ENCODE peak calls at places on chromosomes 13 and 19, in nine cellular contexts. One of them, this sample, is unnamed.

GRCh38 chr13:35814573-35814972 is 316.6 kb downstream of the DCLK1 start:
- DNase-seq in prostate gland: no peak
- DNase-seq in aorta: no peak
- DNase-seq in caudate nucleus: no peak
- DNase-seq in CD8-positive, alpha-beta T cell: no peak
- DNase-seq in left ventricle myocardium inferior: no peak
- DNase-seq in brain microvascular endothelial cell: no peak
- DNase-seq in transverse colon: no peak
- DNase-seq in ovary: no peak
- DNase-seq in this sample: no peak

GRCh38 chr13:110552767-110553166 is 8.8 kb downstream of the RAB20 start:
- DNase-seq in CD8-positive, alpha-beta T cell: no peak
- DNase-seq in transverse colon: no peak
- DNase-seq in ovary: no peak
- DNase-seq in prostate gland: no peak
- DNase-seq in aorta: no peak
- DNase-seq in caudate nucleus: no peak
- DNase-seq in brain microvascular endothelial cell: no peak
- DNase-seq in left ventricle myocardium inferior: no peak
- DNase-seq in this sample: no peak

GRCh38 chr13:78636493-78636892 is 22.5 kb downstream of the OBI1 start:
- DNase-seq in prostate gland: no peak
- DNase-seq in brain microvascular endothelial cell: no peak
- DNase-seq in CD8-positive, alpha-beta T cell: no peak
- DNase-seq in caudate nucleus: no peak
- DNase-seq in ovary: no peak
- DNase-seq in left ventricle myocardium inferior: no peak
- DNase-seq in transverse colon: no peak
- DNase-seq in aorta: no peak
- DNase-seq in this sample: no peak

GRCh38 chr13:98411617-98412310 is 165.1 kb downstream of the STK24 start:
- DNase-seq in brain microvascular endothelial cell: no peak
- DNase-seq in aorta: peak
- DNase-seq in caudate nucleus: no peak
- DNase-seq in left ventricle myocardium inferior: peak
- DNase-seq in ovary: no peak
- DNase-seq in CD8-positive, alpha-beta T cell: no peak
- DNase-seq in transverse colon: peak
- DNase-seq in prostate gland: no peak
- DNase-seq in this sample: no peak

GRCh38 chr13:49444517-49445395 is 682 bp downstream of the SETDB2 start:
- DNase-seq in aorta: no peak
- DNase-seq in caudate nucleus: no peak
- DNase-seq in CD8-positive, alpha-beta T cell: peak
- DNase-seq in transverse colon: peak
- DNase-seq in prostate gland: peak
- DNase-seq in brain microvascular endothelial cell: no peak
- DNase-seq in ovary: no peak
- DNase-seq in left ventricle myocardium inferior: no peak
- DNase-seq in this sample: peak

GRCh38 chr13:78998736-78999135 is 339.8 kb upstream of the OBI1 start:
- DNase-seq in prostate gland: no peak
- DNase-seq in caudate nucleus: no peak
- DNase-seq in left ventricle myocardium inferior: no peak
- DNase-seq in transverse colon: no peak
- DNase-seq in brain microvascular endothelial cell: no peak
- DNase-seq in CD8-positive, alpha-beta T cell: no peak
- DNase-seq in aorta: no peak
- DNase-seq in ovary: no peak
- DNase-seq in this sample: no peak

GRCh38 chr13:30235206-30235605 is 72.1 kb downstream of the KATNAL1 start:
- DNase-seq in prostate gland: no peak
- DNase-seq in ovary: no peak
- DNase-seq in transverse colon: no peak
- DNase-seq in brain microvascular endothelial cell: no peak
- DNase-seq in caudate nucleus: no peak
- DNase-seq in CD8-positive, alpha-beta T cell: no peak
- DNase-seq in left ventricle myocardium inferior: no peak
- DNase-seq in aorta: no peak
- DNase-seq in this sample: no peak

GRCh38 chr13:46804391-46804815 is 7.4 kb upstream of the ESD start:
- DNase-seq in CD8-positive, alpha-beta T cell: no peak
- DNase-seq in prostate gland: no peak
- DNase-seq in brain microvascular endothelial cell: peak
- DNase-seq in ovary: no peak
- DNase-seq in aorta: no peak
- DNase-seq in left ventricle myocardium inferior: no peak
- DNase-seq in transverse colon: no peak
- DNase-seq in caudate nucleus: no peak
- DNase-seq in this sample: no peak

GRCh38 chr19:58356236-58356970 is 3.1 kb upstream of the A1BG start:
- DNase-seq in prostate gland: no peak
- DNase-seq in brain microvascular endothelial cell: no peak
- DNase-seq in ovary: no peak
- DNase-seq in CD8-positive, alpha-beta T cell: peak
- DNase-seq in caudate nucleus: no peak
- DNase-seq in transverse colon: no peak
- DNase-seq in left ventricle myocardium inferior: no peak
- DNase-seq in aorta: no peak
- DNase-seq in this sample: no peak

GRCh38 chr19:1088419-1089066 is 6.6 kb downstream of the POLR2E start:
- DNase-seq in left ventricle myocardium inferior: no peak
- DNase-seq in transverse colon: no peak
- DNase-seq in caudate nucleus: no peak
- DNase-seq in prostate gland: no peak
- DNase-seq in ovary: no peak
- DNase-seq in CD8-positive, alpha-beta T cell: no peak
- DNase-seq in brain microvascular endothelial cell: no peak
- DNase-seq in aorta: peak
- DNase-seq in this sample: no peak

GRCh38 chr13:110302154-110302553 is 4.8 kb downstream of the COL4A1 start:
- DNase-seq in transverse colon: no peak
- DNase-seq in ovary: no peak
- DNase-seq in CD8-positive, alpha-beta T cell: no peak
- DNase-seq in caudate nucleus: no peak
- DNase-seq in brain microvascular endothelial cell: no peak
- DNase-seq in aorta: no peak
- DNase-seq in prostate gland: no peak
- DNase-seq in left ventricle myocardium inferior: no peak
- DNase-seq in this sample: no peak

GRCh38 chr13:44051405-44051804 is 171.7 kb downstream of the LACC1 start:
- DNase-seq in brain microvascular endothelial cell: no peak
- DNase-seq in prostate gland: peak
- DNase-seq in transverse colon: no peak
- DNase-seq in CD8-positive, alpha-beta T cell: no peak
- DNase-seq in aorta: no peak
- DNase-seq in left ventricle myocardium inferior: no peak
- DNase-seq in caudate nucleus: no peak
- DNase-seq in ovary: no peak
- DNase-seq in this sample: no peak

GRCh38 chr13:50712882-50713281 is 130.6 kb downstream of the DLEU7 start:
- DNase-seq in aorta: no peak
- DNase-seq in caudate nucleus: no peak
- DNase-seq in CD8-positive, alpha-beta T cell: no peak
- DNase-seq in ovary: no peak
- DNase-seq in transverse colon: no peak
- DNase-seq in brain microvascular endothelial cell: no peak
- DNase-seq in left ventricle myocardium inferior: no peak
- DNase-seq in prostate gland: no peak
- DNase-seq in this sample: no peak

GRCh38 chr19:13011653-13012389 is 16.5 kb downstream of the NFIX start:
- DNase-seq in ovary: peak
- DNase-seq in aorta: no peak
- DNase-seq in CD8-positive, alpha-beta T cell: no peak
- DNase-seq in caudate nucleus: no peak
- DNase-seq in prostate gland: no peak
- DNase-seq in transverse colon: no peak
- DNase-seq in left ventricle myocardium inferior: no peak
- DNase-seq in brain microvascular endothelial cell: no peak
- DNase-seq in this sample: no peak
- H3K27ac ChIP-seq in ovary: peak
- H3K27ac ChIP-seq in aorta: peak
- H3K27ac ChIP-seq in CD8-positive, alpha-beta T cell: no peak
- H3K27ac ChIP-seq in caudate nucleus: no peak
- H3K27ac ChIP-seq in prostate gland: peak
- H3K27ac ChIP-seq in transverse colon: peak
- H3K27ac ChIP-seq in left ventricle myocardium inferior: peak
- H3K27ac ChIP-seq in brain microvascular endothelial cell: no peak
- H3K27ac ChIP-seq in this sample: no peak

GRCh38 chr19:18520848-18521691 is 800 bp downstream of the ELL start:
- DNase-seq in aorta: peak
- DNase-seq in ovary: peak
- DNase-seq in prostate gland: no peak
- DNase-seq in left ventricle myocardium inferior: peak
- DNase-seq in CD8-positive, alpha-beta T cell: peak
- DNase-seq in caudate nucleus: no peak
- DNase-seq in transverse colon: peak
- DNase-seq in brain microvascular endothelial cell: no peak
- DNase-seq in this sample: no peak

GRCh38 chr19:18515959-18516358 is 5.9 kb downstream of the ELL start:
- DNase-seq in ovary: no peak
- DNase-seq in CD8-positive, alpha-beta T cell: no peak
- DNase-seq in transverse colon: no peak
- DNase-seq in left ventricle myocardium inferior: no peak
- DNase-seq in prostate gland: no peak
- DNase-seq in caudate nucleus: no peak
- DNase-seq in brain microvascular endothelial cell: no peak
- DNase-seq in aorta: no peak
- DNase-seq in this sample: no peak

GRCh38 chr19:18519962-18520847 is 1.7 kb downstream of the ELL start:
- DNase-seq in transverse colon: peak
- DNase-seq in CD8-positive, alpha-beta T cell: peak
- DNase-seq in aorta: peak
- DNase-seq in ovary: peak
- DNase-seq in left ventricle myocardium inferior: peak
- DNase-seq in brain microvascular endothelial cell: peak
- DNase-seq in caudate nucleus: no peak
- DNase-seq in prostate gland: peak
- DNase-seq in this sample: peak

GRCh38 chr19:18517606-18518005 is 4.3 kb downstream of the ELL start:
- DNase-seq in prostate gland: no peak
- DNase-seq in left ventricle myocardium inferior: no peak
- DNase-seq in brain microvascular endothelial cell: no peak
- DNase-seq in caudate nucleus: no peak
- DNase-seq in ovary: no peak
- DNase-seq in CD8-positive, alpha-beta T cell: no peak
- DNase-seq in transverse colon: no peak
- DNase-seq in aorta: no peak
- DNase-seq in this sample: no peak

GRCh38 chr19:18518639-18519038 is 3.2 kb downstream of the ELL start:
- DNase-seq in prostate gland: no peak
- DNase-seq in brain microvascular endothelial cell: no peak
- DNase-seq in caudate nucleus: no peak
- DNase-seq in aorta: no peak
- DNase-seq in ovary: no peak
- DNase-seq in transverse colon: no peak
- DNase-seq in CD8-positive, alpha-beta T cell: no peak
- DNase-seq in left ventricle myocardium inferior: no peak
- DNase-seq in this sample: no peak
- H3K27ac ChIP-seq in prostate gland: no peak
- H3K27ac ChIP-seq in brain microvascular endothelial cell: no peak
- H3K27ac ChIP-seq in caudate nucleus: no peak
- H3K27ac ChIP-seq in aorta: no peak
- H3K27ac ChIP-seq in ovary: no peak
- H3K27ac ChIP-seq in transverse colon: peak
- H3K27ac ChIP-seq in CD8-positive, alpha-beta T cell: no peak
- H3K27ac ChIP-seq in left ventricle myocardium inferior: no peak
- H3K27ac ChIP-seq in this sample: no peak

GRCh38 chr13:69657676-69658075 is 449.9 kb upstream of the ATXN8OS start:
- DNase-seq in aorta: no peak
- DNase-seq in transverse colon: no peak
- DNase-seq in CD8-positive, alpha-beta T cell: no peak
- DNase-seq in left ventricle myocardium inferior: no peak
- DNase-seq in caudate nucleus: no peak
- DNase-seq in prostate gland: no peak
- DNase-seq in ovary: no peak
- DNase-seq in brain microvascular endothelial cell: no peak
- DNase-seq in this sample: no peak

GRCh38 chr13:69660155-69660554 is 447.5 kb upstream of the ATXN8OS start:
- DNase-seq in caudate nucleus: no peak
- DNase-seq in ovary: no peak
- DNase-seq in brain microvascular endothelial cell: no peak
- DNase-seq in prostate gland: no peak
- DNase-seq in left ventricle myocardium inferior: no peak
- DNase-seq in CD8-positive, alpha-beta T cell: no peak
- DNase-seq in aorta: no peak
- DNase-seq in transverse colon: no peak
- DNase-seq in this sample: no peak

GRCh38 chr13:69654392-69654791 is 453.2 kb upstream of the ATXN8OS start:
- DNase-seq in left ventricle myocardium inferior: no peak
- DNase-seq in caudate nucleus: no peak
- DNase-seq in prostate gland: no peak
- DNase-seq in brain microvascular endothelial cell: no peak
- DNase-seq in ovary: no peak
- DNase-seq in transverse colon: no peak
- DNase-seq in aorta: no peak
- DNase-seq in CD8-positive, alpha-beta T cell: no peak
- DNase-seq in this sample: no peak
- H3K27ac ChIP-seq in left ventricle myocardium inferior: no peak
- H3K27ac ChIP-seq in caudate nucleus: no peak
- H3K27ac ChIP-seq in prostate gland: no peak
- H3K27ac ChIP-seq in brain microvascular endothelial cell: no peak
- H3K27ac ChIP-seq in ovary: no peak
- H3K27ac ChIP-seq in transverse colon: no peak
- H3K27ac ChIP-seq in aorta: no peak
- H3K27ac ChIP-seq in CD8-positive, alpha-beta T cell: no peak
- H3K27ac ChIP-seq in this sample: no peak

GRCh38 chr13:62360609-62361008 is 945.0 kb upstream of the PCDH20 start:
- DNase-seq in CD8-positive, alpha-beta T cell: no peak
- DNase-seq in left ventricle myocardium inferior: no peak
- DNase-seq in caudate nucleus: no peak
- DNase-seq in ovary: no peak
- DNase-seq in aorta: no peak
- DNase-seq in transverse colon: no peak
- DNase-seq in prostate gland: no peak
- DNase-seq in brain microvascular endothelial cell: no peak
- DNase-seq in this sample: no peak

GRCh38 chr13:62358646-62358932 is 942.9 kb upstream of the PCDH20 start:
- DNase-seq in prostate gland: no peak
- DNase-seq in transverse colon: no peak
- DNase-seq in ovary: no peak
- DNase-seq in brain microvascular endothelial cell: no peak
- DNase-seq in CD8-positive, alpha-beta T cell: no peak
- DNase-seq in caudate nucleus: no peak
- DNase-seq in aorta: no peak
- DNase-seq in left ventricle myocardium inferior: no peak
- DNase-seq in this sample: no peak

GRCh38 chr13:62357887-62358645 is 942.4 kb upstream of the PCDH20 start:
- DNase-seq in transverse colon: no peak
- DNase-seq in CD8-positive, alpha-beta T cell: no peak
- DNase-seq in caudate nucleus: no peak
- DNase-seq in brain microvascular endothelial cell: peak
- DNase-seq in prostate gland: no peak
- DNase-seq in left ventricle myocardium inferior: no peak
- DNase-seq in aorta: no peak
- DNase-seq in ovary: no peak
- DNase-seq in this sample: no peak

DNA sequence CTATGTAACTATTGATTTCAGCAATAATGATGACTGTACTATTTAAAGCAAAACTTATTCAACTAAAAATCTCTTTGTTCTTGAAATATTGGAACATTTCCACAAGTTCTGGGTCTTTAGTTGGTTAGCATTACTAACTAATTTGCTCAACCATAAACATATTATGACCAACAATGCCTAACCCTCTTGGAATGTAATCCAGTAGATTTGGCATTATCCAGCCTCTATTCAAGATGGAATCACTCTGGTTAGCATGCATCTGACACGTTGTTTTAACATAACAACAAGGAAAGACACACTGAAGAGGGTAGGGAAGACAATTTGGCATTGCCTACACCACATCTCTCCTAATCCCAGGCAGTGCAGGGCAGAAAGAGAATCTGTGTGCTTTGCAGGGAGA is 941.3 kb upstream of the PCDH20 start:
- DNase-seq in transverse colon: no peak
- DNase-seq in ovary: no peak
- DNase-seq in left ventricle myocardium inferior: no peak
- DNase-seq in CD8-positive, alpha-beta T cell: no peak
- DNase-seq in prostate gland: no peak
- DNase-seq in aorta: no peak
- DNase-seq in brain microvascular endothelial cell: no peak
- DNase-seq in caudate nucleus: no peak
- DNase-seq in this sample: no peak
- H3K27ac ChIP-seq in transverse colon: no peak
- H3K27ac ChIP-seq in ovary: no peak
- H3K27ac ChIP-seq in left ventricle myocardium inferior: no peak
- H3K27ac ChIP-seq in CD8-positive, alpha-beta T cell: no peak
- H3K27ac ChIP-seq in prostate gland: no peak
- H3K27ac ChIP-seq in aorta: no peak
- H3K27ac ChIP-seq in brain microvascular endothelial cell: no peak
- H3K27ac ChIP-seq in caudate nucleus: no peak
- H3K27ac ChIP-seq in this sample: no peak